ENCODE peak calls at places on chromosomes 1 and 21, in eight cellular contexts. H is CD8-positive, alpha-beta memory T cell; I is HEK293T; A is activated T-helper 1 cell treated with anti-CD3 and anti-CD28 coated beads, Interleukin-2, amount 50 U/mL, for 16 hours; S is pancreas; Q is MV-4-11; E is activated naive CD4-positive, alpha-beta T cell treated with anti-CD3 and anti-CD28 coated beads, Interleukin-2, amount 50 U/mL, for 16 hours; Y is OCI-LY7. J is an unnamed sample.

GRCh38 chr1:77539510-77540142 is 142.8 kb downstream of the ZZZ3 start:
- DNase-seq in Q (peak), E (no peak), S (no peak), H (no peak), A (no peak), I (no peak), Y (no peak), J (no peak)

GRCh38 chr1:100613817-100614559 is 76.0 kb downstream of the GPR88 start:
- DNase-seq in S (no peak), I (no peak), A (no peak), E (no peak), Y (no peak), Q (no peak), H (no peak), J (no peak)

GRCh38 chr1:109161836-109162606 is 48.1 kb downstream of the ELAPOR1 start:
- DNase-seq in Q (peak), A (no peak), H (no peak), Y (no peak), E (no peak), I (no peak), S (no peak), J (no peak)

GRCh38 chr1:226545806-226546596 is 2.6 kb upstream of the STUM start:
- DNase-seq in E (no peak), S (no peak), A (no peak), Q (no peak), H (no peak), I (no peak), Y (no peak), J (no peak)

GRCh38 chr1:76428027-76428426 is 353.5 kb downstream of the ST6GALNAC3 start:
- DNase-seq in Y (no peak), I (no peak), E (no peak), S (no peak), A (no peak), H (no peak), Q (no peak), J (no peak)

GRCh38 chr1:162716123-162716522 is 74.4 kb upstream of the HSD17B7 start:
- DNase-seq in A (no peak), I (no peak), E (no peak), Y (no peak), S (no peak), Q (no peak), H (no peak), J (no peak)

GRCh38 chr21:17901458-17902092 is 82.4 kb upstream of the C21orf91 start:
- DNase-seq in E (no peak), S (no peak), I (no peak), A (no peak), H (no peak), Y (no peak), Q (peak), J (no peak)

GRCh38 chr1:54296666-54297065 is 96.7 kb downstream of the MRPL37 start:
- DNase-seq in S (no peak), E (no peak), A (no peak), H (no peak), I (no peak), Q (no peak), Y (no peak), J (no peak)

GRCh38 chr1:166237675-166238074 is 70.9 kb upstream of the FAM78B start:
- DNase-seq in E (no peak), I (no peak), A (no peak), S (no peak), H (no peak), Y (no peak), Q (no peak), J (no peak)

GRCh38 chr1:212606734-212607205 is 1.8 kb upstream of the ATF3 start:
- DNase-seq in E (peak), H (peak), A (no peak), Q (no peak), I (no peak), S (peak), Y (no peak), J (peak)

GRCh38 chr1:40404670-40405462 is 31.3 kb downstream of the SMAP2 start:
- DNase-seq in S (no peak), Q (peak), E (peak), A (no peak), I (peak), Y (peak), H (no peak), J (peak)

GRCh38 chr1:54273092-54273836 is 73.3 kb downstream of the MRPL37 start:
- DNase-seq in E (no peak), Q (peak), I (peak), A (no peak), H (no peak), Y (peak), S (peak), J (no peak)

GRCh38 chr1:42756956-42757891 is 9.6 kb downstream of the P3H1 start:
- DNase-seq in A (no peak), I (peak), Y (peak), E (no peak), H (no peak), S (peak), Q (peak), J (no peak)

GRCh38 chr21:33789697-33790096 is 125.9 kb downstream of the ATP5PO start:
- DNase-seq in Y (no peak), S (no peak), A (no peak), I (no peak), Q (no peak), H (no peak), E (no peak), J (no peak)

GRCh38 chr1:27350673-27351540 is 9.1 kb downstream of the SYTL1 start:
- DNase-seq in Q (no peak), A (no peak), Y (no peak), I (no peak), E (no peak), S (no peak), H (no peak), J (no peak)

GRCh38 chr1:204426035-204426436 is 14.4 kb upstream of the PPP1R15B start:
- DNase-seq in Q (peak), Y (no peak), A (no peak), H (no peak), E (no peak), S (no peak), I (no peak), J (no peak)

GRCh38 chr1:227793948-227794812 is 21.3 kb upstream of the PRSS38 start:
- DNase-seq in S (no peak), E (no peak), Y (no peak), H (no peak), A (no peak), I (peak), Q (no peak), J (no peak)

GRCh38 chr1:53015508-53015860 is 46.5 kb upstream of the PODN start:
- DNase-seq in E (no peak), S (no peak), I (no peak), Y (no peak), Q (no peak), A (no peak), H (no peak), J (no peak)

J was measured in T-helper 9 cell.